ENCODE peak calls at places on chromosomes 1 and 21, in four cellular contexts. Q, G, K and B are unnamed samples.

GRCh38 chr1:156247460-156248322 is at the start of gene PAQR6:
- DNase-seq in Q (peak), G (peak), K (no peak), B (no peak)

GRCh38 chr1:110594466-110595076 is 11.6 kb downstream of the KCNA2 start:
- DNase-seq in Q (no peak), G (no peak), K (no peak), B (no peak)

GRCh38 chr1:81811757-81812371 is 11.1 kb downstream of the ADGRL2 start:
- DNase-seq in Q (no peak), G (no peak), K (no peak), B (no peak)

GRCh38 chr1:200771625-200772555 is 33.2 kb downstream of the CAMSAP2 start:
- DNase-seq in Q (no peak), G (no peak), K (no peak), B (no peak)

GRCh38 chr1:176560681-176561080 is 97.7 kb downstream of the PAPPA2 start:
- DNase-seq in Q (no peak), G (no peak), K (no peak), B (no peak)

GRCh38 chr21:26170471-26171309 is at the start of gene APP:
- DNase-seq in Q (peak), G (peak), K (peak), B (no peak)

GRCh38 chr1:18861082-18861481 is 1.6 kb upstream of the TAS1R2 start:
- DNase-seq in Q (no peak), G (no peak), K (no peak), B (no peak)

GRCh38 chr21:45852886-45853400 is 128.6 kb upstream of the COL6A1 start:
- DNase-seq in Q (no peak), G (no peak), K (no peak), B (no peak)

GRCh38 chr21:43597052-43597451 is 62.2 kb downstream of the HSF2BP start:
- DNase-seq in Q (peak), G (no peak), K (no peak), B (no peak)

GRCh38 chr1:210407207-210407886 is 78.6 kb downstream of the HHAT start:
- DNase-seq in Q (peak), G (peak), K (peak), B (peak)

GRCh38 chr1:91755176-91755575 is 130.8 kb downstream of the TGFBR3 start:
- DNase-seq in Q (no peak), G (no peak), K (no peak), B (no peak)

GRCh38 chr1:150516050-150516591 is 569 bp downstream of the FALEC start:
- DNase-seq in Q (no peak), G (peak), K (peak), B (no peak)

GRCh38 chr21:40020651-40021050 is 153.4 kb downstream of the PCP4 start:
- DNase-seq in Q (no peak), G (no peak), K (no peak), B (no peak)

GRCh38 chr1:244361764-244362473 is 89.8 kb downstream of the ADSS2 start:
- DNase-seq in Q (peak), G (no peak), K (no peak), B (peak)

GRCh38 chr1:224643653-224644052 is 27.5 kb downstream of the CNIH3 start:
- DNase-seq in Q (no peak), G (no peak), K (no peak), B (no peak)

GRCh38 chr1:167248707-167249642 is 28.3 kb downstream of the POU2F1 start:
- DNase-seq in Q (no peak), G (no peak), K (peak), B (no peak)

GRCh38 chr1:53075206-53075605 is 13.2 kb downstream of the PODN start:
- DNase-seq in Q (no peak), G (no peak), K (no peak), B (no peak)

GRCh38 chr1:36304521-36304920 is 1.6 kb upstream of the SH3D21 start:
- DNase-seq in Q (no peak), G (no peak), K (no peak), B (no peak)

GRCh38 chr21:43944181-43944633 is 67.9 kb upstream of the TRAPPC10 start:
- DNase-seq in Q (no peak), G (no peak), K (no peak), B (no peak)

GRCh38 chr1:9275567-9276034 is 17.1 kb upstream of the SPSB1 start:
- DNase-seq in Q (peak), G (no peak), K (peak), B (no peak)

GRCh38 chr1:12171206-12172041 is 4.6 kb downstream of the TNFRSF1B start:
- DNase-seq in Q (no peak), G (no peak), K (no peak), B (no peak)

GRCh38 chr21:37737497-37737896 is 178.8 kb downstream of the KCNJ6 start:
- DNase-seq in Q (no peak), G (no peak), K (no peak), B (no peak)

GRCh38 chr1:113868387-113869083 is 3.0 kb downstream of the PTPN22 start:
- DNase-seq in Q (no peak), G (no peak), K (peak), B (no peak)

GRCh38 chr1:41102208-41102607 is 80.7 kb upstream of the SLFNL1 start:
- DNase-seq in Q (no peak), G (peak), K (no peak), B (no peak)

GRCh38 chr1:29670752-29671151 is 434.4 kb downstream of the PTPRU start:
- DNase-seq in Q (no peak), G (no peak), K (no peak), B (no peak)

GRCh38 chr1:17204546-17205440 is at the start of gene PADI1:
- DNase-seq in Q (no peak), G (no peak), K (no peak), B (no peak)

GRCh38 chr1:174114788-174115448 is 44.4 kb upstream of the RABGAP1L start:
- DNase-seq in Q (peak), G (peak), K (peak), B (peak)

GRCh38 chr1:44637590-44638411 is 36.5 kb downstream of the TMEM53 start:
- DNase-seq in Q (no peak), G (no peak), K (peak), B (no peak)

GRCh38 chr1:109198043-109198695 is 15.5 kb upstream of the SARS1 start:
- DNase-seq in Q (no peak), G (no peak), K (peak), B (no peak)

DNA sequence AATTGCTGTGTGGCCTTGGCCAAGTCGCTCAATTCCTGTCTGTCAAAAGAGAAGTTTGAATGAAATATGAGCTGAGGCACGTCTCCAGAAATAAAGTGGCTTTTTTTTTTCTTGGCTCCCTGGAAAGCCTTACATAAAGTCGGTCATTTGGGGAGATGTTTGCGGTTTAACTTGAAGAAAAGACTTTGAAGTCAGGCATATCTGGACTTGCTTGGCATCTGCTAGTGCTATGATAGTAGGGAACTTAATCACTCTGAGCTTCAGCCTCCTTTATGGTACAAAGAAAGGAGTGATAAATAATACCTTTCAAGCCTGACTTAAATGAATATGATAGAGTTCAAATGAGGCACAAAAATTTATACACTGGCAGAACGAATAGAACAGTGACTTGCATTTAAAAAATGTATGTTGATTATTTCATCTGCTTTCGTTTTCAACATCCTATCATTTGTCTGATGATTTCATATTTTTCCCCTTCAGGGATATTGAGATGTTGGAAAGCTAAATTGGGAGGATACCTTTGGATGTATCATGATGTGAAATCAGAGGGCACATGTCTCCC is 60.2 kb downstream of the FASLG start:
- DNase-seq in Q (no peak), G (no peak), K (peak), B (no peak)
- TF ChIP-seq YY1 in Q (no peak), G (no peak), K (no peak), B (no peak)

DNA sequence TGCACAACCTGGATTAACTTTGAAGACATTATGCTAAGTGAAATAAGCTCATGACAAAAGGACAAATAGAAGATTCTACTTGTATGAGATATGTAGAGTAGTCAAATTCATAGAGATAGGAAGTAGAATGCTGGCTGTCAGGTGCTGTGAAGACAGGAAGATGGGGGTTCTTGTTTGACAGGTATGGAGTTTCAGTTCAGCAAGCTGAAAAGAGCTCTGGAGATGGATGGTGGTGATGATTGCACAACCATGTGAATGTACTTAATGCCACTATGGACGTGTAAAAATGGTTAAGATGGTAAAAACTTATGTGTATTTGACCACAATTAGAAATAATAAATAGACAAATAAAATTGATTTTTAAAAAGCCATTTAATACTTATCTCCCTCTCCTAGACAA is 169.8 kb upstream of the DUSP10 start:
- DNase-seq in Q (no peak), G (no peak), K (no peak), B (no peak)
- H3K4me3 ChIP-seq in Q (no peak), G (no peak), K (no peak), B (no peak)

GRCh38 chr1:204746838-204747442 is 61.4 kb upstream of the LRRN2 start:
- DNase-seq in Q (peak), G (peak), K (peak), B (peak)
- TF ChIP-seq YY1 in Q (no peak), G (no peak), K (no peak), B (no peak)

GRCh38 chr1:186948542-186948941 is 119.8 kb downstream of the PLA2G4A start:
- DNase-seq in Q (no peak), G (no peak), K (no peak), B (no peak)
- H3K4me3 ChIP-seq in Q (no peak), G (no peak), K (no peak), B (no peak)

DNA sequence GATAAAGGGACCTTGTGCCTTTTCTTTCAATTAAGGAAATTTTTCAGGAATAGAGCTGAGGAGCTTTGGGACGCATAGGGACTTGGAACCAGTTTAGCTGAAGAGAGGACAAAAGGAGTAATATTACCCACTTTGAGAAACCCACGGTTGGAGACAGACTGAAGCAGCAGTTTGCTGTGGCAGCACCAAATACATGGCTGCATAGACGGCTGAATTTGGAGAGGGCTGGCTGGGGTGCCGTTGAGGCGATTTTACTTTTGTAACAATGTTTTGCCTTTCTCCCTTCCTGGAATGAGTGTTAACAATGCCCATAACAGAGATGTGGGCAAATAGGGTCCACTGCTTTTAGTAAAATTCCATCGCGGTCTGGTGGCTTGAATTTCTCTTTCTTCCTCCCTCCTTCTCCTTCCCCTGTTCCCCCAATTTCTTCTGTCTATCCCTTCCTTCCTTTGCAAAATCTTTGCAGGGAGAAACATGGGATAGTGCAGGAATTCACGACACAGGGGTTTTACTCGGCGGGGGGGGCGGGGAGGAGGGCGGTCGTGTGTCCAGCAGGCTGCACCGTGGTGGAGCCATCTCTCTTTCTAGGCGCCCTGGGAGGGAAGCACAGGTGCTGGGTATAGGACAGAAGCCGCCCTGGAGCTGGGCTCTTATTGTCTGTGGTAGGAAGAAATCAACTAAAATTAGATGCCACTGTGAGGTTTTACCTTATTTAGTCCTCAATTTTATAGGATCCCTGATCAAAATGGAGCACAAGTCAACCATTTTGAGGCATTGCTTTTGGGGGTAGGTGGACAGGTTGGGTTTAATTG is 6.8 kb downstream of the LHX4 start:
- DNase-seq in Q (no peak), G (no peak), K (no peak), B (no peak)
- TF ChIP-seq YY1 in Q (no peak), G (no peak), K (no peak), B (no peak)

DNA sequence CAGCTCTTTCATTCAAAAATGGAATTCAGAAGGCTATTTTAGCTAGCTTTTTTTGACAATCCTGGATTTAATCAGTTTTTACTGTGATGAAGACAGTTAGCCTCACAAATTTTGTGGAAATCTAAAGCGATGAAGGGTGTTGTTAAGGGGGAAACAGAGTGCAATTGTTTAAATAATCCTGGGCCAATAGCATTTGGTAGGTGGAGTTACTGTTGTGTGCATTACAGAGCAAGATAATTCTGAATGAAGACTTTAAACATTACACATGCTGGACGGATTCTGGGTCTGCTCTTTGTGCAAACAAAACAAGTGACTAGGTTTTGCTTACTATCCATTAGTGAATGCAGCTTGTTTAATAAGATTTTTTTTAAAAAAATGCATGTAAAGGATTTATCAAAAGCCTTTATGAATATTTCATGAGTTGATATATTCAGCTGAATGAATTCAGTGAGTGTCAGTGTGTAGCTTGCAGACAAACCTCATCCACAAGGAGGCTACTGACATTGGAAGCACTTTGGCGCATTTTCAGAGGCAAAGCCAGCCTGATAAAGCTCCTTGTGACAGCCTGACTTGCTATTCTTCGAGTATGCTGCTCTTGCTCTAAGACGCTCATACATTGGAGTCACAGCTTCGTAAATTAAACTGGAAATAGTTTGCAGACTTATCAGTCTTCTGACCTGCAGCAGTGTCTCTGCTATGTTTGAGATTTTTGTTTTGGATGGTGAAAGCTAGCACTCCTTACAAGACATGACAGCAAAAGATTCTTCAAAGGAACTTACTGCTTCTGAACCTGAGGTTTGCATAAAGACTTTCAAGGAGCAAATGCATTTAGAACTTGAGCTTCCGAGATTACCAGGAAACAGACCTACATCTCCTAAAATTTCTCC is 199.7 kb downstream of the PDE4B start:
- DNase-seq in Q (no peak), G (peak), K (no peak), B (no peak)
- H3K4me3 ChIP-seq in Q (no peak), G (peak), K (no peak), B (no peak)

DNA sequence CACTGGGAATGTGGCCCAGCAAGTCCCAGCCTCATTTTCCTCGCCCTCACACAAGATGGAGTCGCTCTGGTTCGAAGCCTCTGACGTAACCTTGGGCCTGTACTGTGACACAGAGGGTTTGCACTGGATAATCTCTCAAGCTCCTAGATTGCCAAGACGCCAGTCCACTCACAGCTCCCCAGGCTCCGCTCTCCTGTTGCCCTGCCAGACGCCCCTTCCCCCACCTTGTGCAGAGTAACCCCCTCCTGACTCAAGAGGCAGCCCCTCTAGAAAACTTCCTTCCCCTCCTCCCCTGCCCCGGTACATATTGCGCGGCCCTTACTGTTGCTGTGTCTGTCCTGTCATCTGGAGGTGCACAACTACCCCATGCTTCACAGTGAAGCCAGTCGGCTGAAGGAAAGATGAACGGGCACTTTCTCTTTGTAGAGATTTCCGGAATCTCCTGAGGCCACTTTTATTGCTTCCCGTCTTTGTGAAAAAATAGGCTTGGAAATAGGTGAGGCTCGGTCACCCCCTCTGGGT is 996 bp upstream of the KIAA1614 start:
- DNase-seq in Q (no peak), G (peak), K (no peak), B (no peak)
- TF ChIP-seq YY1 in Q (no peak), G (no peak), K (no peak), B (no peak)

GRCh38 chr1:115343200-115343737 is 5.2 kb upstream of the NGF start:
- DNase-seq in Q (no peak), G (no peak), K (no peak), B (peak)
- H3K4me3 ChIP-seq in Q (no peak), G (no peak), K (no peak), B (no peak)